ENCODE peak calls at places on chromosome 14, in four cellular contexts. One of them, this sample, is unnamed.

GRCh38 chr14:25622752-25623151 is 572.8 kb upstream of the STXBP6 start:
- DNase-seq in mucosa of descending colon: no peak
- DNase-seq in thoracic aorta: no peak
- DNase-seq in GM23338: no peak
- DNase-seq in this sample: no peak

GRCh38 chr14:75941030-75941429 is 40.8 kb downstream of the TGFB3 start:
- DNase-seq in GM23338: no peak
- DNase-seq in thoracic aorta: no peak
- DNase-seq in mucosa of descending colon: no peak
- DNase-seq in this sample: no peak

GRCh38 chr14:58789756-58790155 is 152.0 kb downstream of the DACT1 start:
- DNase-seq in thoracic aorta: no peak
- DNase-seq in mucosa of descending colon: no peak
- DNase-seq in GM23338: no peak
- DNase-seq in this sample: no peak

GRCh38 chr14:102078840-102079699 is 7.8 kb downstream of the HSP90AA1 start:
- DNase-seq in thoracic aorta: no peak
- DNase-seq in mucosa of descending colon: peak; percentile 6
- DNase-seq in GM23338: no peak
- DNase-seq in this sample: peak; percentile 12

GRCh38 chr14:39266589-39266870 is 32.8 kb downstream of the MIA2 start:
- DNase-seq in thoracic aorta: no peak
- DNase-seq in mucosa of descending colon: peak; percentile 89
- DNase-seq in GM23338: no peak
- DNase-seq in this sample: no peak

GRCh38 chr14:22200977-22201605 is 387.9 kb downstream of the DAD1 start:
- DNase-seq in GM23338: peak; percentile 86
- DNase-seq in mucosa of descending colon: no peak
- DNase-seq in thoracic aorta: no peak
- DNase-seq in this sample: no peak

GRCh38 chr14:38502241-38502640 is 246.3 kb upstream of the CLEC14A start:
- DNase-seq in mucosa of descending colon: no peak
- DNase-seq in GM23338: no peak
- DNase-seq in thoracic aorta: no peak
- DNase-seq in this sample: no peak

GRCh38 chr14:62117718-62118164 is 355.5 kb downstream of the SNAPC1 start:
- DNase-seq in thoracic aorta: no peak
- DNase-seq in mucosa of descending colon: no peak
- DNase-seq in GM23338: no peak
- DNase-seq in this sample: no peak

GRCh38 chr14:101475468-101476257 is 85.6 kb upstream of the DIO3 start:
- DNase-seq in thoracic aorta: no peak
- DNase-seq in mucosa of descending colon: no peak
- DNase-seq in GM23338: no peak
- DNase-seq in this sample: peak; percentile 90

GRCh38 chr14:35495278-35495677 is 38.7 kb upstream of the INSM2 start:
- DNase-seq in GM23338: no peak
- DNase-seq in mucosa of descending colon: no peak
- DNase-seq in thoracic aorta: no peak
- DNase-seq in this sample: no peak

GRCh38 chr14:20477211-20477876 is 8.1 kb downstream of the PNP start:
- DNase-seq in thoracic aorta: no peak
- DNase-seq in mucosa of descending colon: no peak
- DNase-seq in GM23338: no peak
- DNase-seq in this sample: no peak

GRCh38 chr14:89598548-89599186 is 181.6 kb upstream of the FOXN3 start:
- DNase-seq in thoracic aorta: no peak
- DNase-seq in mucosa of descending colon: no peak
- DNase-seq in GM23338: no peak
- DNase-seq in this sample: no peak

GRCh38 chr14:101360045-101360931 is 201.0 kb upstream of the DIO3 start:
- DNase-seq in mucosa of descending colon: no peak
- DNase-seq in thoracic aorta: no peak
- DNase-seq in GM23338: no peak
- DNase-seq in this sample: no peak

GRCh38 chr14:53192023-53192422 is 38.9 kb upstream of the DDHD1 start:
- DNase-seq in thoracic aorta: no peak
- DNase-seq in GM23338: no peak
- DNase-seq in mucosa of descending colon: no peak
- DNase-seq in this sample: no peak

GRCh38 chr14:99554184-99554583 is 49.8 kb downstream of the CCDC85C start:
- DNase-seq in thoracic aorta: no peak
- DNase-seq in mucosa of descending colon: peak; percentile 40
- DNase-seq in GM23338: no peak
- DNase-seq in this sample: no peak

GRCh38 chr14:72094844-72095582 is 162.8 kb downstream of the RGS6 start:
- DNase-seq in GM23338: no peak
- DNase-seq in thoracic aorta: no peak
- DNase-seq in mucosa of descending colon: no peak
- DNase-seq in this sample: no peak

GRCh38 chr14:106844608-106845285 is 1318.4 kb downstream of the TMEM121 start:
- DNase-seq in GM23338: no peak
- DNase-seq in mucosa of descending colon: peak; percentile 90
- DNase-seq in thoracic aorta: no peak
- DNase-seq in this sample: no peak

GRCh38 chr14:85575617-85575898 is 45.6 kb downstream of the FLRT2 start:
- DNase-seq in mucosa of descending colon: no peak
- DNase-seq in GM23338: peak; percentile 34
- DNase-seq in thoracic aorta: no peak
- DNase-seq in this sample: no peak

GRCh38 chr14:99819514-99819913 is 26.3 kb downstream of the EML1 start:
- DNase-seq in thoracic aorta: no peak
- DNase-seq in mucosa of descending colon: no peak
- DNase-seq in GM23338: peak; percentile 67
- DNase-seq in this sample: no peak

GRCh38 chr14:101499080-101499479 is 62.2 kb upstream of the DIO3 start:
- DNase-seq in thoracic aorta: no peak
- DNase-seq in mucosa of descending colon: no peak
- DNase-seq in GM23338: no peak
- DNase-seq in this sample: peak; percentile 68

GRCh38 chr14:82710257-82710841 is 1176.7 kb upstream of the SEL1L start:
- DNase-seq in thoracic aorta: no peak
- DNase-seq in mucosa of descending colon: no peak
- DNase-seq in GM23338: peak; percentile 86
- DNase-seq in this sample: no peak
- TF ChIP-seq CTCF in thoracic aorta: peak; percentile 64
- TF ChIP-seq CTCF in mucosa of descending colon: peak; percentile 29
- TF ChIP-seq CTCF in GM23338: peak; percentile 97
- TF ChIP-seq CTCF in this sample: peak; percentile 81

GRCh38 chr14:67674139-67674479 is 323 bp downstream of the VTI1B start:
- DNase-seq in GM23338: peak; percentile 88
- DNase-seq in mucosa of descending colon: peak; percentile 84
- DNase-seq in thoracic aorta: no peak
- DNase-seq in this sample: no peak
- TF ChIP-seq CTCF in GM23338: peak; percentile 37
- TF ChIP-seq CTCF in mucosa of descending colon: no peak
- TF ChIP-seq CTCF in thoracic aorta: no peak
- TF ChIP-seq CTCF in this sample: peak; percentile 71

DNA sequence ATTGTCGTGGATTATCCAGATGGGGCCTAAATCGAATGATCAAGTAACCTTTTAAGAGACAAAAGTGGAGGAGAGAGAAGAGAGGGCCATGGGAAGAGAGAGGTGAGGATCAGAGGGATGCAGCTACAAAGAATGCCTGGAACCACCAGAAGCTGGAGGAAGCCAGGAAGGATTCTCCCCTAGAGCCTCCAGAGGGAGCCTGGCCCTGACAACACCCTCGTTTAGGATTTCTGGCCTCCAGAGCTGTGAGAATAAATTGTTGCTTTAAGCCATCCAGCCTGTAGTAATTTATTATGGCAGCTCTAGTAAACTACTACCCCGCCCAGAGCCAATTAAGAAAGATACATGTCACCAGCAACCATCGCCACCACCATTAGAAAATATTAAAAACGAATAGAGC is 46.2 kb upstream of the GSC start:
- DNase-seq in GM23338: peak; percentile 34
- DNase-seq in thoracic aorta: no peak
- DNase-seq in mucosa of descending colon: no peak
- DNase-seq in this sample: no peak
- TF ChIP-seq CTCF in GM23338: peak; percentile 42
- TF ChIP-seq CTCF in thoracic aorta: no peak
- TF ChIP-seq CTCF in mucosa of descending colon: no peak
- TF ChIP-seq CTCF in this sample: peak; percentile 67

GRCh38 chr14:74573421-74574091 is 38.5 kb downstream of the LTBP2 start:
- DNase-seq in GM23338: peak; percentile 75
- DNase-seq in thoracic aorta: no peak
- DNase-seq in mucosa of descending colon: peak; percentile 1
- DNase-seq in this sample: peak; percentile 43
- TF ChIP-seq CTCF in GM23338: peak; percentile 76
- TF ChIP-seq CTCF in thoracic aorta: no peak
- TF ChIP-seq CTCF in mucosa of descending colon: no peak
- TF ChIP-seq CTCF in this sample: peak; percentile 33

GRCh38 chr14:104686624-104687517 is 2.5 kb upstream of the INF2 start:
- DNase-seq in thoracic aorta: no peak
- DNase-seq in GM23338: no peak
- DNase-seq in mucosa of descending colon: peak; percentile 79
- DNase-seq in this sample: no peak

GRCh38 chr14:104684449-104684821 is 5.0 kb upstream of the INF2 start:
- DNase-seq in mucosa of descending colon: no peak
- DNase-seq in GM23338: no peak
- DNase-seq in thoracic aorta: no peak
- DNase-seq in this sample: no peak

GRCh38 chr14:104683653-104684448 is 5.6 kb upstream of the INF2 start:
- DNase-seq in mucosa of descending colon: peak; percentile 46
- DNase-seq in thoracic aorta: no peak
- DNase-seq in GM23338: no peak
- DNase-seq in this sample: no peak

GRCh38 chr14:104685998-104686610 is 3.3 kb upstream of the INF2 start:
- DNase-seq in thoracic aorta: no peak
- DNase-seq in mucosa of descending colon: no peak
- DNase-seq in GM23338: no peak
- DNase-seq in this sample: no peak

GRCh38 chr14:104685216-104685997 is 4.0 kb upstream of the INF2 start:
- DNase-seq in thoracic aorta: no peak
- DNase-seq in GM23338: no peak
- DNase-seq in mucosa of descending colon: no peak
- DNase-seq in this sample: no peak
- TF ChIP-seq CTCF in thoracic aorta: no peak
- TF ChIP-seq CTCF in GM23338: peak; percentile 16
- TF ChIP-seq CTCF in mucosa of descending colon: no peak
- TF ChIP-seq CTCF in this sample: no peak

This sample was measured in chondrocyte.